ENCODE peak calls at places on chromosomes 11 and 22, in nine cellular contexts. M is trophoblast cell; C is K562; P is stomach; T is PC-3; X is CD4-positive, alpha-beta memory T cell; K is DND-41; R is psoas muscle; A is tibial nerve. I is an unnamed sample. For H3K4me1, the result is how much of the 10 kb centered on the place peaks cover.

GRCh38 chr11:115707180-115707905 is 203.1 kb upstream of the CADM1 start:
- DNase-seq in M (no peak), C (no peak), P (no peak), T (no peak), X (no peak), K (no peak), R (no peak), A (peak), I (no peak)

GRCh38 chr11:121063728-121064127 is 37.3 kb upstream of the TECTA start:
- DNase-seq in M (no peak), C (peak), P (no peak), T (peak), X (no peak), K (no peak), R (no peak), A (no peak), I (no peak)

GRCh38 chr11:128021304-128022006 is 565.9 kb downstream of the ETS1 start:
- DNase-seq in M (no peak), C (no peak), P (no peak), T (no peak), X (no peak), K (no peak), R (no peak), A (no peak), I (no peak)

GRCh38 chr11:65808744-65809341 is 22.0 kb downstream of the OVOL1 start:
- DNase-seq in M (no peak), C (no peak), P (no peak), T (no peak), X (no peak), K (no peak), R (no peak), A (no peak), I (no peak)

GRCh38 chr11:64476866-64477265 is 114.2 kb upstream of the SLC22A12 start:
- DNase-seq in M (no peak), C (no peak), P (no peak), T (no peak), X (no peak), K (no peak), R (no peak), A (no peak), I (no peak)

GRCh38 chr11:34819740-34820482 is 96.3 kb downstream of the APIP start:
- DNase-seq in M (no peak), C (no peak), P (no peak), T (no peak), X (peak), K (no peak), R (no peak), A (no peak), I (no peak)

GRCh38 chr11:133910101-133910500 is 46.7 kb downstream of the IGSF9B start:
- DNase-seq in M (no peak), C (no peak), P (no peak), T (no peak), X (no peak), K (no peak), R (peak), A (no peak), I (no peak)

GRCh38 chr11:2268911-2269600 is 1.3 kb downstream of the ASCL2 start:
- DNase-seq in M (no peak), C (peak), P (peak), T (peak), X (no peak), K (peak), R (peak), A (peak), I (peak)

GRCh38 chr11:45457649-45458048 is 171.5 kb upstream of the SYT13 start:
- DNase-seq in M (peak), C (no peak), P (no peak), T (no peak), X (no peak), K (no peak), R (no peak), A (no peak), I (no peak)

GRCh38 chr11:100672483-100673038 is 14.5 kb upstream of the ARHGAP42 start:
- DNase-seq in M (no peak), C (no peak), P (no peak), T (no peak), X (no peak), K (no peak), R (no peak), A (no peak), I (no peak)

GRCh38 chr22:26585104-26585790 is 4.7 kb downstream of the TPST2 start:
- DNase-seq in M (no peak), C (no peak), P (peak), T (peak), X (no peak), K (peak), R (peak), A (no peak), I (no peak)

GRCh38 chr11:5291207-5291838 is 10.4 kb downstream of the OR51B4 start:
- DNase-seq in M (no peak), C (peak), P (no peak), T (peak), X (no peak), K (no peak), R (no peak), A (no peak), I (no peak)

GRCh38 chr22:23036684-23037428 is 33.5 kb upstream of the GNAZ start:
- DNase-seq in M (no peak), C (peak), P (no peak), T (peak), X (no peak), K (peak), R (no peak), A (no peak), I (no peak)

GRCh38 chr11:109320595-109320994 is 101.4 kb upstream of the C11orf87 start:
- DNase-seq in M (peak), C (no peak), P (no peak), T (peak), X (no peak), K (no peak), R (no peak), A (no peak), I (no peak)

GRCh38 chr11:28674432-28675076 is 566.4 kb downstream of the METTL15 start:
- DNase-seq in M (no peak), C (no peak), P (no peak), T (peak), X (no peak), K (no peak), R (no peak), A (no peak), I (no peak)

GRCh38 chr11:69894126-69895047 is 75.2 kb upstream of the FGF3 start:
- DNase-seq in M (peak), C (no peak), P (no peak), T (peak), X (no peak), K (no peak), R (peak), A (no peak), I (no peak)

GRCh38 chr11:17387280-17387679 is 1.2 kb downstream of the KCNJ11 start:
- DNase-seq in M (no peak), C (no peak), P (no peak), T (no peak), X (no peak), K (no peak), R (no peak), A (no peak), I (no peak)

GRCh38 chr11:85540635-85541034 is 86.5 kb downstream of the DLG2 start:
- DNase-seq in M (no peak), C (no peak), P (no peak), T (no peak), X (no peak), K (no peak), R (peak), A (no peak), I (no peak)

GRCh38 chr11:71283960-71284359 is 31.6 kb upstream of the SHANK2 start:
- DNase-seq in M (peak), C (no peak), P (peak), T (peak), X (no peak), K (no peak), R (no peak), A (no peak), I (peak)

GRCh38 chr11:19874241-19874640 is 161.6 kb downstream of the NAV2 start:
- DNase-seq in M (no peak), C (no peak), P (no peak), T (no peak), X (no peak), K (no peak), R (no peak), A (no peak), I (no peak)

GRCh38 chr22:29003975-29004646 is 57.5 kb downstream of the C22orf31 start:
- DNase-seq in M (no peak), C (no peak), P (peak), T (peak), X (no peak), K (no peak), R (no peak), A (no peak), I (no peak)

GRCh38 chr11:123083623-123084029 is 21.7 kb upstream of the HSPA8 start:
- DNase-seq in M (peak), C (peak), P (peak), T (peak), X (peak), K (peak), R (peak), A (peak), I (peak)

GRCh38 chr11:1669546-1670218 is 27.3 kb upstream of the KRTAP5-6 start:
- DNase-seq in M (no peak), C (no peak), P (no peak), T (no peak), X (no peak), K (no peak), R (no peak), A (no peak), I (no peak)

GRCh38 chr11:34825315-34825669 is 90.9 kb downstream of the APIP start:
- DNase-seq in M (no peak), C (no peak), P (no peak), T (peak), X (no peak), K (no peak), R (no peak), A (no peak), I (no peak)

GRCh38 chr11:1092145-1092670 is 17.5 kb downstream of the MUC2 start:
- DNase-seq in M (no peak), C (no peak), P (no peak), T (no peak), X (no peak), K (no peak), R (peak), A (no peak), I (no peak)

GRCh38 chr11:40274017-40274416 is 1185.4 kb downstream of the LRRC4C start:
- DNase-seq in M (no peak), C (no peak), P (no peak), T (peak), X (no peak), K (no peak), R (no peak), A (peak), I (no peak)

GRCh38 chr22:24731786-24732185 is 42.7 kb downstream of the PIWIL3 start:
- DNase-seq in M (no peak), C (no peak), P (no peak), T (no peak), X (no peak), K (no peak), R (no peak), A (no peak), I (no peak)

GRCh38 chr11:111659201-111659600 is 57.0 kb downstream of the SIK2 start:
- DNase-seq in M (no peak), C (no peak), P (no peak), T (no peak), X (no peak), K (no peak), R (no peak), A (no peak), I (no peak)

GRCh38 chr22:49769691-49770315 is 57.9 kb downstream of the BRD1 start:
- DNase-seq in M (no peak), C (no peak), P (no peak), T (no peak), X (no peak), K (no peak), R (peak), A (no peak), I (peak)

GRCh38 chr11:106281455-106282173 is 204.2 kb downstream of the AASDHPPT start:
- DNase-seq in M (no peak), C (no peak), P (no peak), T (peak), X (no peak), K (no peak), R (no peak), A (no peak), I (no peak)

GRCh38 chr11:62593434-62594044 is 2.2 kb upstream of the TUT1 start:
- DNase-seq in M (peak), C (peak), P (peak), T (peak), X (peak), K (peak), R (peak), A (peak), I (peak)

GRCh38 chr22:19536564-19536963 is 12.4 kb upstream of the CLDN5 start:
- DNase-seq in M (no peak), C (no peak), P (no peak), T (no peak), X (no peak), K (no peak), R (no peak), A (no peak), I (no peak)

GRCh38 chr22:45206233-45206632 is 34.5 kb downstream of the KIAA0930 start:
- DNase-seq in M (no peak), C (no peak), P (no peak), T (no peak), X (no peak), K (no peak), R (no peak), A (no peak), I (no peak)

GRCh38 chr11:10619281-10619680 is 50.8 kb upstream of the LYVE1 start:
- DNase-seq in M (no peak), C (no peak), P (no peak), T (no peak), X (no peak), K (no peak), R (no peak), A (no peak), I (no peak)

GRCh38 chr11:69630009-69630870 is 10.7 kb upstream of the CCND1 start:
- DNase-seq in M (no peak), C (peak), P (no peak), T (peak), X (no peak), K (no peak), R (no peak), A (no peak), I (no peak)

GRCh38 chr11:117064275-117064674 is 34.0 kb downstream of the SIK3 start:
- DNase-seq in M (peak), C (no peak), P (no peak), T (peak), X (no peak), K (no peak), R (no peak), A (no peak), I (no peak)

GRCh38 chr22:48238018-48238915 is 1475.8 kb downstream of the TBC1D22A start:
- DNase-seq in M (no peak), C (no peak), P (peak), T (no peak), X (no peak), K (no peak), R (no peak), A (no peak), I (no peak)

GRCh38 chr22:38467438-38467903 is 425 bp upstream of the KDELR3 start:
- DNase-seq in M (no peak), C (peak), P (no peak), T (no peak), X (no peak), K (no peak), R (no peak), A (no peak), I (peak)

GRCh38 chr22:38471237-38471636 is 3.3 kb downstream of the KDELR3 start:
- DNase-seq in M (no peak), C (no peak), P (no peak), T (no peak), X (no peak), K (no peak), R (no peak), A (no peak), I (no peak)

GRCh38 chr22:38469306-38469781 is 1.4 kb downstream of the KDELR3 start:
- DNase-seq in M (no peak), C (no peak), P (no peak), T (no peak), X (no peak), K (no peak), R (no peak), A (no peak), I (no peak)

GRCh38 chr22:38467904-38468760 is at the start of gene KDELR3:
- DNase-seq in M (peak), C (peak), P (peak), T (peak), X (no peak), K (no peak), R (peak), A (peak), I (peak)

GRCh38 chr22:38468761-38469305 is 937 bp downstream of the KDELR3 start:
- DNase-seq in M (no peak), C (no peak), P (no peak), T (no peak), X (no peak), K (no peak), R (no peak), A (no peak), I (no peak)
- H3K4me1 ChIP-seq in M (under half), C (under half), P (under half), T (under half), X (under half), K (under half), R (under half), A (under half), I (under half)

DNA sequence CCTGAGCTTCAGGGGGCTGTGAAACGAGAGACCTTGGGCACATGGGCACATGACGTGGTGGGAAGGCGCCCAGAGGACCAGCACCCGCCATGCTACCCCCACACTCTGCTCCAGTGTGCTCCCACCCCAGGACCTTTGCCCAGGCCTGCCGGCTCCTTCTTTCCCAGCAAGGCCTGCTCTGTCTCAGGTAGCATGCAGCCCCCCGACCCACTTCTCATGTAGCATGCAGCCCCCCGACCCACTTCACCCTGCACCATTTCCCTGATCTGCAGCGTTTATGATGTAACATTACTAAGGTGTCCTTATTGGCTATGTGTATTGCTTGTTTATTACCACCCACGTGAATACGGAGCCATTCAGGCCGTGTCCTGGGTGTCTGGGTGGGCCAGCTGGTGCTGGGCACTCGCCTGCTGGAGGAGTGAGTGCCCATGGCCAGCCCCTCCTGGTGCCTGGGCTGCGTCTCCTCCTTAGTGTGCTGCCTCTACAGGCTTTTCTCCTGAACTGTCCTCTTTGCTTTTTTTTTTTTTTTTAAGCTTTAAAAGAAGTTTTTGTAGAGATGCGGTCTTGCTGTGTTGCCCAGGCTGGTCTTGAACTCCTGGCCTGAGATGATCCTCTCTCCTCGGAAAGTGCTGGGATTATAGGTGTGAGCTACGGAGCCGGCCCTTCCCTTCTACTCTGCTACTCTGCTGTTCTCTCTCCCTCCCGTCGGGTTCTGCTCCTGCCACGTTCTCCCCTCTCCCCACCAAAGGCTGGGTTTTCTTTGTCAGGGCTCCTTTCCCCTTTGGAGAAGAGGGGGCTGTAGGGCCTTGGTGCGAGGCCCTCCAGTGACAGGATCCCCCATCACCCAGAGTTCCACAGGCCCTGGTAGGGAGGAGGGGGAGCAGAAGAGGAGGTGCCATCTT is 29.4 kb downstream of the LRP5 start:
- DNase-seq in M (no peak), C (no peak), P (no peak), T (no peak), X (no peak), K (no peak), R (no peak), A (no peak), I (no peak)
- H3K4me1 ChIP-seq in M (under half), C (under half), P (under half), T (under half), X (under half), K (under half), R (under half), A (under half), I (half or more)

GRCh38 chr11:131750692-131751091 is 380.3 kb downstream of the NTM start:
- DNase-seq in M (no peak), C (no peak), P (no peak), T (no peak), X (no peak), K (no peak), R (no peak), A (no peak), I (no peak)
- H3K4me1 ChIP-seq in M (under half), C (under half), P (under half), T (under half), X (under half), K (under half), R (under half), A (under half), I (under half)

GRCh38 chr22:46916886-46917625 is 154.6 kb downstream of the TBC1D22A start:
- DNase-seq in M (no peak), C (no peak), P (no peak), T (no peak), X (no peak), K (no peak), R (no peak), A (no peak), I (no peak)
- H3K4me1 ChIP-seq in M (under half), C (under half), P (under half), T (under half), X (under half), K (under half), R (under half), A (under half), I (under half)

GRCh38 chr22:32536352-32536751 is 61.7 kb downstream of the FBXO7 start:
- DNase-seq in M (no peak), C (peak), P (no peak), T (no peak), X (no peak), K (no peak), R (no peak), A (no peak), I (no peak)
- H3K4me1 ChIP-seq in M (under half), C (under half), P (under half), T (under half), X (under half), K (under half), R (under half), A (under half), I (under half)

GRCh38 chr11:33703771-33704170 is 3.1 kb upstream of the C11orf91 start:
- DNase-seq in M (no peak), C (no peak), P (peak), T (peak), X (no peak), K (no peak), R (no peak), A (no peak), I (no peak)

GRCh38 chr11:33706961-33707360 is 6.3 kb upstream of the C11orf91 start:
- DNase-seq in M (no peak), C (no peak), P (no peak), T (no peak), X (no peak), K (no peak), R (no peak), A (no peak), I (no peak)

GRCh38 chr11:33703234-33703633 is 2.6 kb upstream of the C11orf91 start:
- DNase-seq in M (no peak), C (no peak), P (no peak), T (no peak), X (no peak), K (no peak), R (no peak), A (no peak), I (no peak)

GRCh38 chr11:33706546-33706945 is 5.9 kb upstream of the C11orf91 start:
- DNase-seq in M (no peak), C (no peak), P (no peak), T (no peak), X (no peak), K (no peak), R (no peak), A (no peak), I (no peak)

DNA sequence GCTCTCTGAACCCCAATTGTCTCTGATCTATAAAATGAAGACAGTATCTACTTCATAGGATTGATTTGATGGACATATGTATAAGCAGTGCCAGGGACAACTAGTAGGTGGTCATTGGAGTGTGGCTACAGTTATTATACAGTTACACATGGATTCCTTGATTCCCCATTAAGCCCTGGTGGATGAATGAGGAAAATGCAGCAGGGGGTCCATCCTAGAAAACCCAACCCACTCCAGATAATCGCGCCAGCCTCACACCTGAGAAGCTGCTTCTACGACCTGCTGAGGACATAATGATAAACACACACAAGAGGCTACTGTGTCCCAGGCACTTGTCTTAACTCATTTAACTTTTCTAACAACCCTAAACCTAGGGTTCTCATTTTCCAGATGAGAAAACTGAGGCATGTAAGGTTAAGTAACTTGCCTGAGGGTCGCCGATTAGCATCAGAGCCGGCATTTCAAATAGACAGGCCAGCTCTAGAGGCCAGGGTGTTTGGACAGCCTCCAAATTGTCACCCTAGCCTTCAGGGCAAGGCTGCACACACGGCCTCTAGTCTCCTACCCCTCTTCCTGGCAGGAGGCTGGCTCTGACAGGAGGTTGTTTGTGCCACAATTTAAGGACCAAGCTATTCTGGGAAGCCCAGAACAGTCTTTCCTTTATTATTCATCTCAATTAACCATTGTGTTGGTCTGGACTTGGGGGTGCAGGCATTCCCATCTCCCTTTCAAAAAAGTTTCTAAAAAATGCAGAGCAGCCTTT is 3.8 kb upstream of the C11orf91 start:
- DNase-seq in M (no peak), C (peak), P (no peak), T (no peak), X (no peak), K (no peak), R (no peak), A (no peak), I (no peak)
- H3K4me1 ChIP-seq in M (under half), C (under half), P (under half), T (half or more), X (under half), K (under half), R (half or more), A (half or more), I (under half)